ENCODE peak calls at places on chromosomes 16 and 17, in eight cellular contexts. W, I, U, N, Q, G, J and B are unnamed samples.

GRCh38 chr17:73874008-73874407 is 229.8 kb upstream of the SDK2 start:
- DNase-seq in J (no peak), W (no peak), G (no peak), N (no peak), Q (no peak), I (no peak), U (no peak), B (no peak)

GRCh38 chr17:82458885-82459424 is 414 bp downstream of the NARF start:
- DNase-seq in N (no peak), G (peak; percentile 23), Q (no peak), W (no peak), J (no peak), I (no peak), U (peak; percentile 12), B (no peak)

GRCh38 chr17:2122641-2123302 is 67.9 kb downstream of the HIC1 start:
- DNase-seq in N (peak; percentile 48), G (peak; percentile 76), J (no peak), Q (no peak), W (no peak), I (peak; percentile 66), U (no peak), B (peak; percentile 84)

GRCh38 chr17:27586203-27586701 is 44.7 kb upstream of the LGALS9 start:
- DNase-seq in W (no peak), Q (no peak), G (peak; percentile 86), I (peak; percentile 38), U (no peak), N (peak; percentile 84), J (no peak), B (no peak)

GRCh38 chr17:6555331-6556120 is 829 bp downstream of the PITPNM3 start:
- DNase-seq in I (no peak), G (peak; percentile 19), Q (no peak), N (peak; percentile 42), U (no peak), J (peak; percentile 53), W (no peak), B (no peak)

GRCh38 chr17:4073983-4074830 is 68.6 kb downstream of the ZZEF1 start:
- DNase-seq in J (no peak), G (no peak), I (no peak), W (no peak), Q (no peak), N (no peak), U (no peak), B (no peak)

GRCh38 chr16:67241008-67241900 is 6.0 kb downstream of the FHOD1 start:
- DNase-seq in G (peak; percentile 90), I (peak; percentile 67), N (peak; percentile 90), W (no peak), Q (no peak), U (no peak), J (peak; percentile 43), B (peak; percentile 83)

GRCh38 chr16:56643080-56643778 is 4.8 kb downstream of the MT1A start:
- DNase-seq in U (peak; percentile 47), Q (peak; percentile 42), N (peak; percentile 50), G (peak; percentile 38), J (peak; percentile 86), I (no peak), W (peak; percentile 86), B (peak; percentile 78)

GRCh38 chr16:6047325-6047724 is 949.7 kb upstream of the EEF2KMT start:
- DNase-seq in Q (no peak), W (no peak), G (no peak), I (no peak), U (no peak), N (no peak), J (no peak), B (no peak)

GRCh38 chr17:15966183-15966878 is 21.4 kb downstream of the ADORA2B start:
- DNase-seq in W (no peak), I (no peak), G (no peak), J (no peak), N (no peak), U (no peak), Q (no peak), B (no peak)

GRCh38 chr17:73028311-73028755 is 64.2 kb downstream of the SLC39A11 start:
- DNase-seq in J (no peak), N (peak; percentile 78), G (peak; percentile 92), W (no peak), Q (no peak), I (peak; percentile 60), U (no peak), B (no peak)

GRCh38 chr16:65142276-65142675 is 20.4 kb upstream of the CDH11 start:
- DNase-seq in G (peak; percentile 32), N (no peak), W (no peak), I (no peak), U (no peak), J (no peak), Q (no peak), B (no peak)

GRCh38 chr16:17744903-17745581 is 274.3 kb upstream of the XYLT1 start:
- DNase-seq in I (no peak), J (no peak), U (no peak), N (no peak), G (no peak), W (no peak), Q (no peak), B (no peak)

GRCh38 chr17:75109407-75110236 is at the start of gene ARMC7:
- DNase-seq in G (peak; percentile 76), U (peak; percentile 85), I (peak; percentile 49), Q (peak; percentile 82), N (peak; percentile 98), J (peak; percentile 95), W (peak; percentile 96), B (peak; percentile 89)

GRCh38 chr16:25747160-25747758 is 55.5 kb downstream of the HS3ST4 start:
- DNase-seq in J (no peak), Q (no peak), I (no peak), N (no peak), W (no peak), G (no peak), U (no peak), B (no peak)

GRCh38 chr16:46638947-46639925 is 18.1 kb upstream of the SHCBP1 start:
- DNase-seq in I (no peak), G (peak; percentile 45), J (no peak), N (peak; percentile 37), Q (no peak), W (no peak), U (no peak), B (no peak)

GRCh38 chr17:46270032-46270431 is 24.9 kb upstream of the LRRC37A start:
- DNase-seq in N (no peak), W (peak; percentile 47), I (no peak), Q (no peak), G (no peak), U (no peak), J (no peak), B (no peak)

GRCh38 chr17:63932008-63932561 is at the start of gene CD79B:
- DNase-seq in Q (no peak), U (no peak), I (no peak), N (no peak), G (no peak), W (no peak), J (no peak), B (no peak)

GRCh38 chr17:73841431-73842060 is 197.3 kb upstream of the SDK2 start:
- DNase-seq in N (no peak), Q (no peak), G (no peak), U (no peak), W (no peak), I (no peak), J (peak; percentile 24), B (no peak)

GRCh38 chr16:84553873-84554399 is 49.5 kb upstream of the MEAK7 start:
- DNase-seq in I (no peak), G (no peak), W (peak; percentile 69), J (no peak), Q (no peak), U (peak; percentile 50), N (no peak), B (no peak)

GRCh38 chr16:63578791-63579190 is 1542.6 kb upstream of the CDH8 start:
- DNase-seq in W (no peak), I (no peak), Q (no peak), N (no peak), U (no peak), G (no peak), J (no peak), B (no peak)

GRCh38 chr17:35540589-35541404 is 3.3 kb upstream of the SLFN12L start:
- DNase-seq in W (peak; percentile 75), U (peak; percentile 22), G (peak; percentile 25), N (peak; percentile 19), I (no peak), J (no peak), Q (no peak), B (peak; percentile 63)

GRCh38 chr16:57623251-57624043 is 5.0 kb upstream of the ADGRG1 start:
- DNase-seq in G (no peak), I (no peak), J (peak; percentile 93), Q (no peak), U (no peak), N (no peak), W (no peak), B (no peak)

GRCh38 chr17:1810450-1811103 is 19.1 kb downstream of the SMYD4 start:
- DNase-seq in Q (no peak), G (no peak), W (no peak), N (no peak), U (no peak), I (no peak), J (no peak), B (no peak)

GRCh38 chr17:76397687-76398522 is 13.5 kb downstream of the SPHK1 start:
- DNase-seq in W (peak; percentile 92), I (peak; percentile 77), N (peak; percentile 90), J (peak; percentile 90), Q (peak; percentile 76), G (peak; percentile 85), U (peak; percentile 82), B (peak; percentile 94)

GRCh38 chr17:50630524-50631194 is 4.0 kb upstream of the ABCC3 start:
- DNase-seq in Q (peak; percentile 39), W (peak; percentile 74), J (peak; percentile 96), G (no peak), U (peak; percentile 49), N (no peak), I (no peak), B (no peak)

GRCh38 chr17:28916302-28916934 is 13.5 kb upstream of the DHRS13 start:
- DNase-seq in I (no peak), U (no peak), J (peak; percentile 46), N (no peak), G (peak; percentile 56), Q (no peak), W (no peak), B (no peak)

GRCh38 chr16:14132696-14133048 is 61.6 kb downstream of the MRTFB start:
- DNase-seq in Q (no peak), I (peak; percentile 4), N (no peak), W (no peak), U (no peak), G (peak; percentile 31), J (no peak), B (no peak)

GRCh38 chr17:50920891-50921595 is 54.9 kb upstream of the TOB1 start:
- DNase-seq in N (no peak), Q (no peak), G (no peak), J (peak; percentile 43), I (no peak), W (no peak), U (no peak), B (no peak)

GRCh38 chr16:14302031-14302398 is 230.9 kb downstream of the MRTFB start:
- DNase-seq in G (peak; percentile 79), Q (no peak), N (peak; percentile 82), J (peak; percentile 68), U (no peak), W (no peak), I (no peak), B (no peak)

GRCh38 chr17:42674755-42675347 is 1.9 kb downstream of the PLEKHH3 start:
- DNase-seq in U (no peak), I (no peak), N (no peak), Q (no peak), J (peak; percentile 32), G (no peak), W (no peak), B (no peak)

GRCh38 chr17:68566145-68566738 is 34.9 kb downstream of the FAM20A start:
- DNase-seq in U (no peak), G (peak; percentile 90), Q (no peak), N (no peak), I (no peak), W (no peak), J (no peak), B (no peak)

GRCh38 chr17:81684442-81684911 is 666 bp downstream of the HGS start:
- DNase-seq in G (no peak), U (no peak), Q (no peak), I (no peak), W (no peak), J (no peak), N (peak; percentile 94), B (peak; percentile 74)

GRCh38 chr17:27521281-27522027 is 65.2 kb downstream of the KSR1 start:
- DNase-seq in I (no peak), W (no peak), N (no peak), U (no peak), J (no peak), G (no peak), Q (no peak), B (no peak)